ENCODE peak calls at places on chromosomes 13 and 19, in nine cellular contexts. V is stomach, U is A549, O is tibial nerve, P is suprapubic skin, F is K562, D is SK-N-SH, R is transverse colon, G is H1. T is an unnamed sample. For H3K9me3, the result is how much of the 10 kb centered on the place peaks cover.

GRCh38 chr13:46668906-46669525 is 116.0 kb downstream of the LRCH1 start:
- DNase-seq in V (no peak), U (no peak), O (no peak), P (no peak), F (no peak), D (no peak), R (no peak), G (no peak), T (no peak)

GRCh38 chr13:39676315-39676876 is 20.9 kb downstream of the COG6 start:
- DNase-seq in V (no peak), U (peak), O (peak), P (no peak), F (peak), D (peak), R (no peak), G (no peak), T (peak)

GRCh38 chr13:36251528-36251927 is 37.2 kb upstream of the SOHLH2 start:
- DNase-seq in V (no peak), U (no peak), O (no peak), P (no peak), F (peak), D (no peak), R (no peak), G (no peak), T (no peak)

GRCh38 chr13:24680258-24680920 is at the start of gene ATP12A:
- DNase-seq in V (peak), U (no peak), O (no peak), P (peak), F (no peak), D (peak), R (peak), G (peak), T (no peak)

GRCh38 chr13:110711778-110712070 is 1.8 kb upstream of the ING1 start:
- DNase-seq in V (no peak), U (no peak), O (no peak), P (no peak), F (no peak), D (no peak), R (no peak), G (no peak), T (no peak)

GRCh38 chr19:47406711-47407416 is 12.5 kb downstream of the MEIS3 start:
- DNase-seq in V (no peak), U (no peak), O (no peak), P (no peak), F (peak), D (no peak), R (no peak), G (peak), T (no peak)

GRCh38 chr19:16386619-16387240 is 62.1 kb downstream of the KLF2 start:
- DNase-seq in V (peak), U (peak), O (peak), P (no peak), F (peak), D (peak), R (no peak), G (no peak), T (no peak)

GRCh38 chr13:114062754-114063153 is 69.7 kb downstream of the RASA3 start:
- DNase-seq in V (no peak), U (no peak), O (no peak), P (peak), F (no peak), D (no peak), R (no peak), G (no peak), T (no peak)

GRCh38 chr19:29309637-29310036 is 96.7 kb upstream of the UQCRFS1 start:
- DNase-seq in V (no peak), U (no peak), O (no peak), P (no peak), F (no peak), D (no peak), R (no peak), G (no peak), T (no peak)

GRCh38 chr19:4278460-4278901 is 585 bp upstream of the SHD start:
- DNase-seq in V (no peak), U (no peak), O (no peak), P (no peak), F (peak), D (peak), R (no peak), G (no peak), T (no peak)

GRCh38 chr13:93180376-93180966 is 46.1 kb upstream of the GPC6 start:
- DNase-seq in V (no peak), U (no peak), O (no peak), P (no peak), F (no peak), D (no peak), R (no peak), G (no peak), T (no peak)

GRCh38 chr19:48397636-48398328 is 4.3 kb downstream of the GRIN2D start:
- DNase-seq in V (no peak), U (no peak), O (no peak), P (no peak), F (no peak), D (no peak), R (no peak), G (no peak), T (no peak)

GRCh38 chr13:30002577-30002976 is 152.2 kb upstream of the UBL3 start:
- DNase-seq in V (no peak), U (no peak), O (no peak), P (no peak), F (no peak), D (no peak), R (no peak), G (no peak), T (no peak)

GRCh38 chr13:29771247-29771646 is 79.2 kb downstream of the UBL3 start:
- DNase-seq in V (no peak), U (no peak), O (no peak), P (no peak), F (no peak), D (peak), R (no peak), G (no peak), T (no peak)

GRCh38 chr19:11242864-11243797 is 3.7 kb downstream of the ANGPTL8 start:
- DNase-seq in V (peak), U (peak), O (peak), P (peak), F (peak), D (peak), R (peak), G (peak), T (peak)

GRCh38 chr13:99908129-99908805 is 63.3 kb downstream of the ZIC5 start:
- DNase-seq in V (peak), U (no peak), O (no peak), P (no peak), F (no peak), D (no peak), R (no peak), G (no peak), T (no peak)

GRCh38 chr13:82636119-82636518 is 1246.2 kb downstream of the SLITRK1 start:
- DNase-seq in V (no peak), U (no peak), O (no peak), P (no peak), F (no peak), D (no peak), R (no peak), G (no peak), T (no peak)

GRCh38 chr19:33627962-33628839 is 6.4 kb downstream of the CHST8 start:
- DNase-seq in V (no peak), U (no peak), O (no peak), P (no peak), F (no peak), D (no peak), R (no peak), G (no peak), T (no peak)

GRCh38 chr19:46193678-46194077 is 35.9 kb upstream of the IGFL1 start:
- DNase-seq in V (no peak), U (no peak), O (no peak), P (no peak), F (peak), D (no peak), R (no peak), G (no peak), T (no peak)

GRCh38 chr13:100987993-100988392 is 313.4 kb upstream of the TMTC4 start:
- DNase-seq in V (no peak), U (no peak), O (no peak), P (no peak), F (no peak), D (no peak), R (no peak), G (no peak), T (no peak)

GRCh38 chr13:77894743-77895142 is 23.9 kb downstream of the EDNRB start:
- DNase-seq in V (no peak), U (no peak), O (no peak), P (no peak), F (no peak), D (no peak), R (no peak), G (no peak), T (no peak)

GRCh38 chr13:110271313-110271712 is 35.6 kb downstream of the COL4A1 start:
- DNase-seq in V (no peak), U (no peak), O (no peak), P (no peak), F (no peak), D (no peak), R (no peak), G (peak), T (no peak)

DNA sequence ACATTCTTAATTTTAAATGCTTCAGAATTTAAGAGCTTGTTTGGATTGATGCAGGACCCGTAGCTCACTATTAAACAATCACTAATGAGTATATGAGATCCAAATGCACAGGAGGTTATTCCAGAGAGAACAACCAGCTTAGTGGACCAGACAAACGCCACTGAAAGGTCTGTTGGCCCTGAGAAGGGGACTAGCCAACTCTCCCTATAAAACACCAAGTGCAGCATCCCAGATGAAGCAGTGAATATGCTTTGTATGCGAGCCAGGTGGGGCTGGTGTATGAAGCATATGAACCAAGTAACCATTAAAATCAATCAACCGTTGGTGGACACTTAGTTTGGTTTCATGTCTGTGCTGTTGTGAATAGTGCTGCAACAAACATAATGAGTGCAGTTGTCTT is 9.8 kb upstream of the LILRB1 start:
- DNase-seq in V (no peak), U (no peak), O (no peak), P (no peak), F (no peak), D (no peak), R (no peak), G (no peak), T (no peak)
- H3K9me3 ChIP-seq in V (under half), U (under half), O (under half), P (under half), F (under half), D (under half), R (under half), G (under half), T (under half)

GRCh38 chr13:31775686-31776085 is 36.4 kb downstream of the RXFP2 start:
- DNase-seq in V (no peak), U (no peak), O (peak), P (peak), F (no peak), D (no peak), R (no peak), G (no peak), T (no peak)
- TF ChIP-seq EP300 in V (no peak), U (no peak), O (peak), P (no peak), F (no peak), D (no peak), R (no peak), G (no peak), T (no peak)

GRCh38 chr19:22595422-22595821 is 38.7 kb upstream of the ZNF492 start:
- DNase-seq in V (no peak), U (no peak), O (no peak), P (no peak), F (no peak), D (no peak), R (no peak), G (no peak), T (no peak)

GRCh38 chr19:22600690-22601648 is 33.2 kb upstream of the ZNF492 start:
- DNase-seq in V (no peak), U (no peak), O (no peak), P (no peak), F (no peak), D (no peak), R (no peak), G (no peak), T (no peak)

GRCh38 chr19:22595918-22596341 is 38.2 kb upstream of the ZNF492 start:
- DNase-seq in V (no peak), U (no peak), O (peak), P (no peak), F (peak), D (peak), R (no peak), G (no peak), T (peak)
- H3K9me3 ChIP-seq in V (half or more), U (under half), O (under half), P (under half), F (under half), D (under half), R (under half), G (half or more), T (under half)

DNA sequence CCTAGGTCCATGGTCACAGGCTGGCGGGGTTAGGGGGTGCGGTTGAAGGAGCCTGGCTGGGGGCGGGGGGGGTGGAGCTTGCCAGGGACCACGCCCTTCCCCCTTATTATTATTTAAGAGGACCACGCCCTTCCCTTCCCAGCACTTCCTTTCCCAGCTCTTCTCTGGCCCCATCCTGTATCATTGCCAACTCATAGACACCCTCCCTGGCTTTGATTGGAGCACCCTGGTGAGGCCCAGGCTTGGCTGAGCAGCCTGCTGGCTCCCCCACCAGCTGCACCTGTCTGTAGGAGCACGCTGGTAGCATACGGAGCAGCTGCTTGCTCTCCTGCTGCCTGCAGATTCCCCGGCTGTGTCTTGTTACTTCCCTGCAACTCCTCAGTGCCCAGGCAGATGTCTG is 62.5 kb upstream of the PDX1 start:
- DNase-seq in V (no peak), U (no peak), O (no peak), P (no peak), F (no peak), D (no peak), R (no peak), G (no peak), T (no peak)
- TF ChIP-seq EP300 in V (no peak), U (no peak), O (no peak), P (no peak), F (no peak), D (no peak), R (no peak), G (no peak), T (no peak)

GRCh38 chr19:51861870-51862622 is 25.7 kb downstream of the ZNF577 start:
- DNase-seq in V (no peak), U (no peak), O (no peak), P (no peak), F (no peak), D (no peak), R (no peak), G (no peak), T (no peak)
- H3K9me3 ChIP-seq in V (half or more), U (half or more), O (under half), P (half or more), F (under half), D (half or more), R (half or more), G (half or more), T (under half)

GRCh38 chr19:8510589-8511115 is 3.3 kb downstream of the ZNF414 start:
- DNase-seq in V (no peak), U (no peak), O (no peak), P (no peak), F (no peak), D (no peak), R (no peak), G (no peak), T (no peak)

GRCh38 chr19:8504171-8504570 is 1.7 kb upstream of the PRAM1 start:
- DNase-seq in V (no peak), U (no peak), O (no peak), P (no peak), F (peak), D (no peak), R (no peak), G (no peak), T (no peak)

GRCh38 chr19:8503506-8503905 is 1.1 kb upstream of the PRAM1 start:
- DNase-seq in V (no peak), U (no peak), O (no peak), P (no peak), F (no peak), D (no peak), R (no peak), G (no peak), T (no peak)

GRCh38 chr19:8505680-8506401 is 3.4 kb upstream of the PRAM1 start:
- DNase-seq in V (peak), U (peak), O (peak), P (peak), F (peak), D (peak), R (peak), G (peak), T (peak)

DNA sequence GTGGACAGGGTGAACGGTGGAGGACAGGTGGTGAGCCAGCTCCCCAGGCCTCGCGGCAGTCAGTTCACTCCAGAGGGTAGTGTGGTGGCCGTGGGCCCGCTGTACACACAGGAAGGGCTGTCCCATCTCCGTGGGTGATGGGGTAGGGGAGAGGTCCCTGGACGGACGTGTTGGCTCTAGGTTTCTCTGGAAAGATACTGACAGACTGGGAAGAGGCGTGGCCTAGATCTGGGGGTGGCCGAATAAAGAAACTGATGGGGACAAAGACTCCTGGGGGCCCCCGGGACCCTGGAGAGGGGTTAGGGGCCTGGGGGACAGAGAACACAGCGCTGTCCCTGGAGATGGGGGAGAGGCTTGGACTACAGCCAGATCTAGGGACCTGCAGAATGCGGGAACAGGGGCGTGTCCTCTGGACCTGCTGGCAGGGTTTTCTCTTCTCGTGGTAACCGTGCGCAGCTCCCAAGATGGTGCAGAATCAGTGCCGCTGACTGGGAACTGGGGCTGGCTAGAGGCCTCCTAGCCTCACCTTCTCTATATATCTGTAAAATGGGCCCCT is 4.0 kb upstream of the PRAM1 start:
- DNase-seq in V (no peak), U (peak), O (no peak), P (no peak), F (peak), D (no peak), R (no peak), G (no peak), T (no peak)
- TF ChIP-seq EP300 in V (no peak), U (no peak), O (no peak), P (no peak), F (no peak), D (no peak), R (no peak), G (no peak), T (no peak)

DNA sequence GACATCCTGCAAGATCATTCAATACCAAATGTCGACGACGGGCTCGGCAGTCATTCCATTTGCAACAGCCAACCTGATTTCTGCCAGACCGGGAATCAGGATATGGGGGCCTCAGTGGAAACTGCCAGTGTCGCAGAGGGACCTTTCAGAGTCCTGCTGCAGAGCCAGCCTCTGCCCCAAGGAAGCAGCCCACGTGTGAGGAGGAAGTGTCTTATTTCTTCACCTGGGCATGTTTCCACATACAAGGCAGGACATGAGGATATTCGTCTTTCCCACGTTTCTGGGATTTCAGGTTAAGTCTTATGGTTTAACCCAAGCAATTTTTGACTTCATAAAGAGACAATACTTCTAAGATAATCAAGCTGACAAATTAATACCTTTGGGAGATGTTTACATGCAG is 69.9 kb downstream of the ABCC4 start:
- DNase-seq in V (no peak), U (no peak), O (no peak), P (no peak), F (no peak), D (no peak), R (no peak), G (no peak), T (no peak)
- H3K9me3 ChIP-seq in V (under half), U (under half), O (under half), P (under half), F (under half), D (under half), R (under half), G (under half), T (under half)

DNA sequence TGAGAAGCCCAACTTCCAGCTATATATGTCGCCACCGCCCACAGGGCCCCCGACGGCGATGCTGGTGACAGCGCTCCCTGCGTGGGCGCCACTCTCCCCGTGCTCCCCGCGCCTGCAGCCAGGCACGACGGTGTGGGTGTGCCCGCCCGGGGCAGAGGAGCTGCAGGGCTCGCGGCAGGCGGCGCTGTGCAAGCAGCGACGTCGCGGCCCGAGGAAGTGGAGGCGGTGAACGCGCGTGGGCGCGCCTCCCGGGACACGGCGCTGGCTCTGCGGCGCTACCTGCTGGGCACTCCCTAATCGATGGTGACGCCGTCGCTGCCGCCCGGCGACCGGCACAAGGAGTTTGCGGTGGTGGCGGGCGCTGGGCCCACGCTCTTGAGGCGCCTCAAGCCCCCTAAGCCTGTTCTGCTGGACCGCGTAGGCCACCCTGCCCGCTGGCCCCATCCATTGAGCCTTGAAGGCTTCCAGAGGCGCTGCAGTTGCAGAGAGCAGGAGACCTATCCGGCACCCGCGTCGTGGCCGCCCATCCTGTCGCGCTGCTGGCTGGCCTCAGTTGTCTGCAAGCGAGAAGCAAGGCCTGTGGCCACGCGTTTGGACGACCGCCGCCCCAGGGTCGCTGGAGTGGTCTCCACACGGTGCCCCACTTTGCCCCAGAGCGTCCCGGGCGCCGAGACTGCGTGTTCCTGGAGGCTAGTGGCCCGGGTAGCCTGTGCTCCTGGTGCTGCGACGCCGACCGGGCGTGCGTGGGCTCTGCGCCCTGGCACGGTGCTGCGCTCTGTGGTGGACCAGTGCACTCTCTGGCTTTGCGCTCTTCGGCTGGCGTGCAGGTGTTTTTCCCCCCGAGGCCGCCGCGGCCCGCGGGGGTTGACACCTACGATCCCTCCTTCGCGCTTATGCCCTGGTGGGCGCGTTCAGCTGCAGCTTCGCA is 23.1 kb downstream of the LRFN3 start:
- DNase-seq in V (peak), U (no peak), O (no peak), P (no peak), F (no peak), D (peak), R (peak), G (peak), T (no peak)
- TF ChIP-seq EP300 in V (no peak), U (no peak), O (no peak), P (no peak), F (no peak), D (no peak), R (no peak), G (no peak), T (no peak)